ENCODE peak calls at places on chromosomes 5 and 9, in five cellular contexts. X is sciatic nerve, W is Calu3, U is cardiac fibroblast, A is fibroblast of mammary gland. K is an unnamed sample.

GRCh38 chr5:59725393-59725768 is 168.1 kb downstream of the PDE4D start:
- DNase-seq in W (no peak), U (no peak), X (no peak), A (peak), K (no peak)

GRCh38 chr5:159734366-159734765 is 181.9 kb upstream of the ADRA1B start:
- DNase-seq in A (no peak), W (no peak), U (no peak), X (no peak), K (no peak)

GRCh38 chr9:110088099-110088498 is 119.9 kb downstream of the C9orf152 start:
- DNase-seq in U (peak), X (no peak), W (no peak), A (peak), K (peak)

GRCh38 chr5:100516285-100516684 is 18.9 kb upstream of the FAM174A start:
- DNase-seq in A (no peak), U (no peak), W (no peak), X (no peak), K (no peak)

GRCh38 chr5:111869681-111870080 is 112.7 kb upstream of the NREP start:
- DNase-seq in X (no peak), A (peak), U (peak), W (no peak), K (no peak)

GRCh38 chr5:10552183-10553143 is 11.4 kb upstream of the ANKRD33B start:
- DNase-seq in U (peak), X (no peak), A (no peak), W (no peak), K (no peak)

GRCh38 chr9:30522486-30522885 is 1862.0 kb upstream of the ACO1 start:
- DNase-seq in U (no peak), A (no peak), X (no peak), W (no peak), K (no peak)

GRCh38 chr9:21761309-21761901 is 41.0 kb upstream of the MTAP start:
- DNase-seq in U (no peak), W (no peak), A (peak), X (no peak), K (no peak)

GRCh38 chr9:130693101-130693425 is 517 bp upstream of the EXOSC2 start:
- DNase-seq in U (no peak), A (no peak), X (no peak), W (no peak), K (no peak)

GRCh38 chr5:149636861-149637246 is 55.6 kb downstream of the ARHGEF37 start:
- DNase-seq in A (peak), W (peak), U (peak), X (peak), K (peak)

GRCh38 chr5:179256229-179257189 is 88.8 kb downstream of the ADAMTS2 start:
- DNase-seq in X (peak), W (no peak), A (no peak), U (no peak), K (no peak)

GRCh38 chr5:89229331-89230070 is 346.5 kb upstream of the MEF2C start:
- DNase-seq in U (no peak), W (no peak), A (no peak), X (no peak), K (no peak)

GRCh38 chr5:36778336-36778735 is 98.2 kb upstream of the NIPBL start:
- DNase-seq in U (peak), W (no peak), A (peak), X (no peak), K (no peak)

GRCh38 chr5:151408633-151409243 is 38.7 kb upstream of the SLC36A1 start:
- DNase-seq in A (no peak), W (no peak), U (no peak), X (no peak), K (peak)

GRCh38 chr5:10501554-10502075 is 59.9 kb downstream of the ROPN1L start:
- DNase-seq in U (no peak), X (no peak), W (no peak), A (peak), K (no peak)

GRCh38 chr5:127723571-127723970 is 20.4 kb downstream of the CCDC192 start:
- DNase-seq in W (peak), U (peak), X (peak), A (peak), K (peak)

GRCh38 chr9:95857122-95857521 is 18.4 kb upstream of the ERCC6L2 start:
- DNase-seq in X (no peak), A (peak), U (peak), W (peak), K (peak)

GRCh38 chr5:117594165-117594564 is 1019.5 kb upstream of the SEMA6A start:
- DNase-seq in U (peak), A (peak), X (no peak), W (no peak), K (no peak)

GRCh38 chr9:68747043-68747533 is 42.0 kb downstream of the PIP5K1B start:
- DNase-seq in U (no peak), W (no peak), X (no peak), A (no peak), K (no peak)

K was measured in A549.